ENCODE peak calls at places on chromosomes 11 and 22, in four cellular contexts. L is mesendoderm; V is CD4-positive, alpha-beta memory T cell; P is ovary. S is an unnamed sample.

GRCh38 chr11:20161230-20161918 is 1.1 kb upstream of the DBX1 start:
- DNase-seq in L (peak; percentile 86), V (no peak), P (no peak), S (no peak)

GRCh38 chr22:43750751-43751150 is 61.4 kb downstream of the EFCAB6 start:
- DNase-seq in L (no peak), V (no peak), P (no peak), S (no peak)

GRCh38 chr11:68146010-68146540 is 24.9 kb upstream of the CHKA start:
- DNase-seq in L (no peak), V (no peak), P (peak; percentile 68), S (no peak)

GRCh38 chr11:113375402-113375801 is 12.2 kb upstream of the ANKK1 start:
- DNase-seq in L (no peak), V (no peak), P (no peak), S (no peak)

GRCh38 chr11:33724644-33725035 is 11.6 kb downstream of the CD59 start:
- DNase-seq in L (no peak), V (no peak), P (no peak), S (no peak)

GRCh38 chr11:10778217-10778970 is 27.3 kb downstream of the CTR9 start:
- DNase-seq in L (no peak), V (no peak), P (no peak), S (no peak)

GRCh38 chr11:84686726-84687125 is 940.4 kb downstream of the DLG2 start:
- DNase-seq in L (peak; percentile 31), V (no peak), P (no peak), S (no peak)

GRCh38 chr11:45151362-45151982 is 5.0 kb downstream of the PRDM11 start:
- DNase-seq in L (no peak), V (no peak), P (no peak), S (no peak)

GRCh38 chr22:29300467-29300806 is 6.0 kb upstream of the GAS2L1 start:
- DNase-seq in L (no peak), V (no peak), P (no peak), S (no peak)

GRCh38 chr11:14082338-14082737 is 119.8 kb downstream of the SPON1 start:
- DNase-seq in L (no peak), V (no peak), P (no peak), S (no peak)

GRCh38 chr11:114061053-114062049 is 1.8 kb downstream of the ZBTB16 start:
- DNase-seq in L (no peak), V (no peak), P (peak; percentile 71), S (no peak)

GRCh38 chr11:111225871-111226270 is 19.7 kb upstream of the POU2AF2 start:
- DNase-seq in L (no peak), V (no peak), P (no peak), S (no peak)

GRCh38 chr22:36860438-36860820 is 377 bp upstream of the NCF4 start:
- DNase-seq in L (no peak), V (no peak), P (no peak), S (no peak)
- H3K4me3 ChIP-seq in L (no peak overlapping the region), V (no peak overlapping the region), P (no peak overlapping the region), S (no peak overlapping the region)

DNA sequence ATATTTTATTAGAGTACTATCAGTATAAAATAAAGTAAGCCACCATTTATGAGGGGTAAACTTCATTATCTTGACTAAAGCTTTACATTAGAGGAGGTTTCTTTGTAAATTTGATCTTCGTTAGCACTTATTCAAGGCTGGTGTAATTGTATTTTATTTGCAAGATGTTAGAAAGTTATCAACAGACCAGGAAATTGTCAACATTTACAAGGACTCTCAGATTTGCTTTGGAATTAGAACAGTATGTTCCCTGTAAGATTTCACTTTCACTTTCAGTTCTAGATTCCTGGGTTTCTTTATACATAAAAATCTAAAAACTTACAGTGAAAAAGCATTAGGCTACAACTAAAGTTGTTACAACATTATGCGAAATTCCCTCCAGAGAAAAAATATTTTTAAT is 4.6 kb upstream of the BIRC3 start:
- DNase-seq in L (no peak), V (no peak), P (no peak), S (no peak)
- H3K4me3 ChIP-seq in L (no peak overlapping the region), V (no peak overlapping the region), P (peak overlapping the region; percentile 33), S (peak overlapping the region; percentile 50)

GRCh38 chr11:290621-291231 is 1.8 kb downstream of the PGGHG start:
- DNase-seq in L (no peak), V (no peak), P (peak; percentile 38), S (no peak)
- H3K4me3 ChIP-seq in L (no peak overlapping the region), V (no peak overlapping the region), P (no peak overlapping the region), S (no peak overlapping the region)

GRCh38 chr11:106761240-106761639 is 257.0 kb downstream of the GUCY1A2 start:
- DNase-seq in L (no peak), V (no peak), P (no peak), S (no peak)
- H3K4me3 ChIP-seq in L (no peak overlapping the region), V (no peak overlapping the region), P (no peak overlapping the region), S (no peak overlapping the region)

GRCh38 chr11:17475666-17476316 is 854 bp downstream of the ABCC8 start:
- DNase-seq in L (peak; percentile 22), V (no peak), P (no peak), S (no peak)

GRCh38 chr11:17477361-17477760 is 716 bp upstream of the ABCC8 start:
- DNase-seq in L (no peak), V (no peak), P (no peak), S (no peak)

GRCh38 chr11:17477084-17477333 is 364 bp upstream of the ABCC8 start:
- DNase-seq in L (no peak), V (no peak), P (no peak), S (no peak)

GRCh38 chr11:17478064-17478463 is 1.4 kb upstream of the ABCC8 start:
- DNase-seq in L (no peak), V (no peak), P (no peak), S (no peak)

GRCh38 chr11:17476317-17477083 is at the start of gene ABCC8:
- DNase-seq in L (peak; percentile 33), V (no peak), P (no peak), S (no peak)
- H3K4me3 ChIP-seq in L (peak within 1 kb of the TSS; percentile 32), V (no peak within 1 kb of the TSS), P (no peak within 1 kb of the TSS), S (no peak within 1 kb of the TSS)

GRCh38 chr22:20802922-20803553 is 29.1 kb downstream of the SERPIND1 start:
- DNase-seq in L (no peak), V (no peak), P (no peak), S (no peak)
- H3K4me3 ChIP-seq in L (no peak overlapping the region), V (no peak overlapping the region), P (no peak overlapping the region), S (no peak overlapping the region)

GRCh38 chr11:119335655-119336543 is 1.6 kb downstream of the RNF26 start:
- DNase-seq in L (no peak), V (no peak), P (no peak), S (no peak)
- H3K4me3 ChIP-seq in L (no peak overlapping the region), V (no peak overlapping the region), P (no peak overlapping the region), S (peak overlapping the region; percentile 96)

S was measured in Jurkat, Clone E6-1.